ENCODE peak calls at places on chromosomes 5 and 9, in six cellular contexts. One of them, this sample, is unnamed.

GRCh38 chr9:69546265-69546664 is 125.9 kb downstream of the APBA1 start:
- DNase-seq in amniotic stem cell: no peak
- DNase-seq in activated T-cell treated with anti-CD3 and anti-CD28 coated beads, Interleukin-2, amount 50 U/mL, for 48 hours: no peak
- DNase-seq in Right ventricle myocardium superior: no peak
- DNase-seq in epithelial cell of esophagus: peak
- DNase-seq in head of caudate nucleus: peak
- DNase-seq in this sample: peak

GRCh38 chr9:4099961-4100360 is 199.9 kb downstream of the GLIS3 start:
- DNase-seq in amniotic stem cell: no peak
- DNase-seq in activated T-cell treated with anti-CD3 and anti-CD28 coated beads, Interleukin-2, amount 50 U/mL, for 48 hours: peak
- DNase-seq in Right ventricle myocardium superior: no peak
- DNase-seq in epithelial cell of esophagus: no peak
- DNase-seq in head of caudate nucleus: no peak
- DNase-seq in this sample: peak

GRCh38 chr5:81045389-81045807 is 85.2 kb downstream of the RASGRF2 start:
- DNase-seq in amniotic stem cell: no peak
- DNase-seq in activated T-cell treated with anti-CD3 and anti-CD28 coated beads, Interleukin-2, amount 50 U/mL, for 48 hours: no peak
- DNase-seq in Right ventricle myocardium superior: no peak
- DNase-seq in epithelial cell of esophagus: no peak
- DNase-seq in head of caudate nucleus: no peak
- DNase-seq in this sample: no peak

GRCh38 chr5:179817071-179817840 is 3.4 kb upstream of the SQSTM1 start:
- DNase-seq in amniotic stem cell: no peak
- DNase-seq in activated T-cell treated with anti-CD3 and anti-CD28 coated beads, Interleukin-2, amount 50 U/mL, for 48 hours: no peak
- DNase-seq in Right ventricle myocardium superior: peak
- DNase-seq in epithelial cell of esophagus: no peak
- DNase-seq in head of caudate nucleus: no peak
- DNase-seq in this sample: no peak

GRCh38 chr5:127097288-127097687 is 24.0 kb upstream of the C5orf63 start:
- DNase-seq in amniotic stem cell: no peak
- DNase-seq in activated T-cell treated with anti-CD3 and anti-CD28 coated beads, Interleukin-2, amount 50 U/mL, for 48 hours: no peak
- DNase-seq in Right ventricle myocardium superior: no peak
- DNase-seq in epithelial cell of esophagus: peak
- DNase-seq in head of caudate nucleus: no peak
- DNase-seq in this sample: peak

GRCh38 chr9:88742483-88742882 is 207.5 kb downstream of the NXNL2 start:
- DNase-seq in amniotic stem cell: no peak
- DNase-seq in activated T-cell treated with anti-CD3 and anti-CD28 coated beads, Interleukin-2, amount 50 U/mL, for 48 hours: no peak
- DNase-seq in Right ventricle myocardium superior: no peak
- DNase-seq in epithelial cell of esophagus: no peak
- DNase-seq in head of caudate nucleus: no peak
- DNase-seq in this sample: peak

GRCh38 chr5:64979518-64979917 is 210.8 kb downstream of the CWC27 start:
- DNase-seq in amniotic stem cell: no peak
- DNase-seq in activated T-cell treated with anti-CD3 and anti-CD28 coated beads, Interleukin-2, amount 50 U/mL, for 48 hours: no peak
- DNase-seq in Right ventricle myocardium superior: no peak
- DNase-seq in epithelial cell of esophagus: no peak
- DNase-seq in head of caudate nucleus: no peak
- DNase-seq in this sample: no peak

GRCh38 chr5:173451031-173451430 is 122.8 kb upstream of the STC2 start:
- DNase-seq in amniotic stem cell: no peak
- DNase-seq in activated T-cell treated with anti-CD3 and anti-CD28 coated beads, Interleukin-2, amount 50 U/mL, for 48 hours: peak
- DNase-seq in Right ventricle myocardium superior: no peak
- DNase-seq in epithelial cell of esophagus: peak
- DNase-seq in head of caudate nucleus: peak
- DNase-seq in this sample: peak

GRCh38 chr5:35160486-35161116 is 69.7 kb downstream of the PRLR start:
- DNase-seq in amniotic stem cell: no peak
- DNase-seq in activated T-cell treated with anti-CD3 and anti-CD28 coated beads, Interleukin-2, amount 50 U/mL, for 48 hours: no peak
- DNase-seq in Right ventricle myocardium superior: no peak
- DNase-seq in epithelial cell of esophagus: no peak
- DNase-seq in head of caudate nucleus: no peak
- DNase-seq in this sample: no peak